ENCODE peak calls at places on chromosomes 13 and 19, in six cellular contexts. A, C, H, J, F and D are unnamed samples.

GRCh38 chr19:18340990-18341868 is 831 bp downstream of the PGPEP1 start:
- DNase-seq in A (peak), C (peak), H (peak), J (peak), F (peak), D (peak)

GRCh38 chr19:9881720-9882119 is 46.6 kb downstream of the PIN1 start:
- DNase-seq in A (no peak), C (no peak), H (no peak), J (no peak), F (no peak), D (peak)

GRCh38 chr13:76314495-76314894 is 571.7 kb downstream of the KCTD12 start:
- DNase-seq in A (no peak), C (no peak), H (no peak), J (no peak), F (no peak), D (no peak)

GRCh38 chr13:42821437-42821836 is 40.1 kb downstream of the FAM216B start:
- DNase-seq in A (no peak), C (no peak), H (no peak), J (no peak), F (no peak), D (no peak)

GRCh38 chr19:335486-336066 is 9.0 kb downstream of the MIER2 start:
- DNase-seq in A (no peak), C (no peak), H (peak), J (no peak), F (no peak), D (no peak)

GRCh38 chr19:50003810-50004419 is 21.3 kb downstream of the VRK3 start:
- DNase-seq in A (peak), C (no peak), H (peak), J (no peak), F (peak), D (peak)

GRCh38 chr19:6362024-6362344 is 653 bp downstream of the CLPP start:
- DNase-seq in A (peak), C (peak), H (no peak), J (no peak), F (peak), D (no peak)

GRCh38 chr13:30690282-30691188 is 44.8 kb upstream of the ALOX5AP start:
- DNase-seq in A (peak), C (no peak), H (peak), J (peak), F (peak), D (peak)

GRCh38 chr19:43739419-43739818 is 15.3 kb downstream of the SMG9 start:
- DNase-seq in A (no peak), C (no peak), H (no peak), J (peak), F (no peak), D (peak)

GRCh38 chr13:111939285-111940278 is 127.4 kb upstream of the SOX1 start:
- DNase-seq in A (no peak), C (no peak), H (peak), J (no peak), F (no peak), D (no peak)

GRCh38 chr13:110911880-110912279 is 3.0 kb downstream of the ANKRD10 start:
- DNase-seq in A (no peak), C (no peak), H (no peak), J (no peak), F (no peak), D (no peak)

GRCh38 chr13:100140441-100140840 is 51.5 kb downstream of the PCCA start:
- DNase-seq in A (no peak), C (no peak), H (no peak), J (no peak), F (no peak), D (no peak)
- H3K27ac ChIP-seq in A (no peak), C (no peak), H (no peak), J (no peak), F (no peak), D (peak)

DNA sequence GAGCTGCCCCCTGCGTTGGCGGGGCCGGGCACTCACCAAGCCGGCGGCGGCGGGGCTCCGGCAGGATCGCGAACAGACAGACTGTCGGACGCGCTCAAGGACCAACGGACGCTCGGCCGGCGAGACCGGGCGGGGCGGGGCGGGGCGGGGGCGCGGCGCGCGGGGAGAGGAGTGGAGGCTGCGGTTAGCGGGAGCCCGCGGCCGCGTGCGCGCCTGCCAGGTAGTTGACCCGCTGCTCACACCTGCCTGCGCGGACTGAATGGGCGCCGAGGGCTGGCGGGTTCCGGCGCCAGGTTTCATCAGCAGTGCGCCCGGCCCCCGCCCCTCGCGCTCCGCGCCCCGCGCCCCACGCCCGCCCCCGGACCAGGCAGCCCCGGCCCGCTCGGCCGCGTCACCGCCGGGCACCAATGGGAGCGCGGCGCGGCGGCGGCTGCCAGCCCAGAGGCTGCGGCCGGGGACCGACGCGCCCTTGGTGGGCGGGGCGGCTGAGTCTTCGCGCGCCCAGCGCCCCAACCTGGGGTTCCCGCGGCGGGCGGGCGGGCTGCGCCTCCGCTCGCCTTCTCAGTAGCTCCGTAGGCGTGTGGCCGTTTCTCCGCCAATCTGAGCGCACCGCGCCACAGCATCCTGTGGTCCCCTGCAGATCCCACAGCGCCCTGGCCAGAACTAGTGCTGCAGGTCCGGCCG is at the start of gene SLC7A1:
- DNase-seq in A (peak), C (peak), H (peak), J (peak), F (peak), D (peak)
- TF ChIP-seq POLR2A in A (peak), C (no peak), H (no peak), J (no peak), F (peak), D (no peak)

GRCh38 chr13:52931913-52932312 is 83.5 kb upstream of the PCDH8 start:
- DNase-seq in A (no peak), C (no peak), H (no peak), J (no peak), F (no peak), D (no peak)

GRCh38 chr13:52929826-52930225 is 81.4 kb upstream of the PCDH8 start:
- DNase-seq in A (no peak), C (no peak), H (no peak), J (no peak), F (no peak), D (no peak)

GRCh38 chr13:52938065-52938464 is 89.6 kb upstream of the PCDH8 start:
- DNase-seq in A (no peak), C (no peak), H (no peak), J (no peak), F (no peak), D (no peak)

GRCh38 chr13:52933547-52934167 is 85.2 kb upstream of the PCDH8 start:
- DNase-seq in A (no peak), C (no peak), H (no peak), J (no peak), F (no peak), D (no peak)
- TF ChIP-seq CTCF in A (no peak), C (no peak), H (no peak), J (no peak), F (no peak), D (no peak)

GRCh38 chr19:19423322-19423721 is 17.8 kb downstream of the GATAD2A start:
- DNase-seq in A (no peak), C (no peak), H (no peak), J (no peak), F (no peak), D (no peak)
- H3K27ac ChIP-seq in A (no peak), C (no peak), H (no peak), J (no peak), F (no peak), D (no peak)

GRCh38 chr19:36116344-36116637 is 1.0 kb downstream of the TBCB start:
- DNase-seq in A (no peak), C (no peak), H (no peak), J (no peak), F (no peak), D (no peak)

GRCh38 chr19:36115453-36116343 is at the start of gene TBCB:
- DNase-seq in A (peak), C (no peak), H (peak), J (peak), F (no peak), D (peak)

GRCh38 chr19:36120984-36121358 is 5.7 kb downstream of the TBCB start:
- DNase-seq in A (no peak), C (no peak), H (no peak), J (no peak), F (no peak), D (no peak)

GRCh38 chr19:36121486-36122124 is 6.3 kb downstream of the TBCB start:
- DNase-seq in A (no peak), C (no peak), H (no peak), J (no peak), F (no peak), D (no peak)

GRCh38 chr19:36120092-36120983 is 5.1 kb downstream of the TBCB start:
- DNase-seq in A (no peak), C (no peak), H (no peak), J (no peak), F (no peak), D (no peak)
- TF ChIP-seq POLR2A in A (no peak), C (no peak), H (no peak), J (no peak), F (no peak), D (no peak)

GRCh38 chr13:89902223-89902622 is 1445.3 kb upstream of the MIR17HG start:
- DNase-seq in A (no peak), C (no peak), H (no peak), J (no peak), F (no peak), D (no peak)

GRCh38 chr13:89903115-89903514 is 1444.4 kb upstream of the MIR17HG start:
- DNase-seq in A (no peak), C (no peak), H (no peak), J (no peak), F (no peak), D (no peak)

GRCh38 chr13:89899302-89900103 is 1448.0 kb upstream of the MIR17HG start:
- DNase-seq in A (no peak), C (no peak), H (no peak), J (no peak), F (no peak), D (no peak)

GRCh38 chr13:89900104-89900760 is 1447.3 kb upstream of the MIR17HG start:
- DNase-seq in A (no peak), C (no peak), H (no peak), J (no peak), F (no peak), D (no peak)

GRCh38 chr13:89897681-89898080 is 1449.8 kb upstream of the MIR17HG start:
- DNase-seq in A (no peak), C (no peak), H (no peak), J (no peak), F (no peak), D (no peak)
- TF ChIP-seq CTCF in A (no peak), C (no peak), H (no peak), J (no peak), F (no peak), D (no peak)

GRCh38 chr19:46728208-46728607 is 11.3 kb upstream of the PRKD2 start:
- DNase-seq in A (no peak), C (peak), H (no peak), J (no peak), F (peak), D (no peak)
- H3K27ac ChIP-seq in A (no peak), C (peak), H (peak), J (no peak), F (peak), D (peak)

GRCh38 chr13:113364933-113365371 is 1.0 kb upstream of the GRTP1 start:
- DNase-seq in A (no peak), C (peak), H (no peak), J (no peak), F (peak), D (no peak)

GRCh38 chr13:113365551-113365971 is 1.6 kb upstream of the GRTP1 start:
- DNase-seq in A (no peak), C (peak), H (no peak), J (no peak), F (no peak), D (no peak)

GRCh38 chr13:113366031-113366588 is 2.2 kb upstream of the GRTP1 start:
- DNase-seq in A (no peak), C (no peak), H (no peak), J (no peak), F (peak), D (no peak)

GRCh38 chr13:113367020-113367560 is 3.2 kb upstream of the GRTP1 start:
- DNase-seq in A (no peak), C (no peak), H (no peak), J (no peak), F (no peak), D (no peak)

GRCh38 chr13:113364371-113364932 is 522 bp upstream of the GRTP1 start:
- DNase-seq in A (no peak), C (no peak), H (no peak), J (no peak), F (peak), D (peak)
- TF ChIP-seq POLR2A in A (peak), C (no peak), H (no peak), J (no peak), F (peak), D (no peak)